ENCODE peak calls at places on chromosome 5, in five cellular contexts. E is T follicular helper cell; D is natural killer cell treated with Interleukin-12 subunit alpha and Interleukin-12 subunit beta and Interleukin-15 and Interleukin-18, amount 100 ng/mL, for 72 hours; O is omental fat pad; B is WTC11. Y is an unnamed sample.

GRCh38 chr5:84287964-84288363 is 96.7 kb downstream of the EDIL3 start:
- DNase-seq in E (no peak), D (no peak), O (no peak), B (no peak), Y (no peak)

GRCh38 chr5:39604491-39604890 is 179.7 kb upstream of the DAB2 start:
- DNase-seq in E (no peak), D (no peak), O (no peak), B (no peak), Y (no peak)

GRCh38 chr5:89043676-89044075 is 160.7 kb upstream of the MEF2C start:
- DNase-seq in E (no peak), D (no peak), O (no peak), B (no peak), Y (no peak)

GRCh38 chr5:130063603-130064002 is 159.3 kb downstream of the CHSY3 start:
- DNase-seq in E (no peak), D (no peak), O (no peak), B (no peak), Y (no peak)

GRCh38 chr5:56819027-56819881 is 3.9 kb downstream of the MAP3K1 start:
- DNase-seq in E (no peak), D (no peak), O (no peak), B (no peak), Y (no peak)

GRCh38 chr5:65546141-65546540 is 16.8 kb downstream of the CENPK start:
- DNase-seq in E (no peak), D (no peak), O (no peak), B (no peak), Y (no peak)

GRCh38 chr5:28954074-28954473 is 1915.7 kb upstream of the CDH9 start:
- DNase-seq in E (no peak), D (no peak), O (no peak), B (no peak), Y (no peak)

GRCh38 chr5:43485406-43485805 is 1.7 kb upstream of the TMEM267 start:
- DNase-seq in E (no peak), D (no peak), O (no peak), B (no peak), Y (no peak)

GRCh38 chr5:178330791-178331404 is 98.3 kb upstream of the PHYKPL start:
- DNase-seq in E (no peak), D (no peak), O (no peak), B (no peak), Y (peak; percentile 38)

GRCh38 chr5:154475613-154476342 is 2.2 kb downstream of the HAND1 start:
- DNase-seq in E (no peak), D (no peak), O (no peak), B (peak; percentile 52), Y (no peak)

GRCh38 chr5:173835662-173836061 is 52.5 kb upstream of the CPEB4 start:
- DNase-seq in E (no peak), D (no peak), O (no peak), B (no peak), Y (no peak)

GRCh38 chr5:77259479-77259878 is 49.0 kb downstream of the PDE8B start:
- DNase-seq in E (no peak), D (no peak), O (no peak), B (no peak), Y (no peak)

GRCh38 chr5:126280820-126281219 is 142.4 kb upstream of the GRAMD2B start:
- DNase-seq in E (no peak), D (no peak), O (no peak), B (no peak), Y (no peak)

GRCh38 chr5:74179183-74179582 is 461.3 kb downstream of the ENC1 start:
- DNase-seq in E (no peak), D (no peak), O (no peak), B (no peak), Y (no peak)

GRCh38 chr5:66742083-66742895 is 146.1 kb downstream of the MAST4 start:
- DNase-seq in E (no peak), D (no peak), O (no peak), B (peak; percentile 35), Y (no peak)

GRCh38 chr5:132389051-132389331 is 19.5 kb downstream of the SLC22A5 start:
- DNase-seq in E (no peak), D (no peak), O (no peak), B (no peak), Y (no peak)